ENCODE peak calls at places on chromosomes 5 and 9, in seven cellular contexts. One of them, this sample, is unnamed.

GRCh38 chr5:106241409-106241808 is 1429.3 kb downstream of the EFNA5 start:
- DNase-seq in activated CD4-positive, CD25-positive, alpha-beta regulatory T cell: no peak
- DNase-seq in globus pallidus: no peak
- DNase-seq in stimulated activated CD4-positive, alpha-beta T cell treated with anti-CD3 and anti-CD28 coated beads, Interleukin-12 subunit alpha, Interleukin-12 subunit beta, amount 100 ng/mL, for 4 hours: no peak
- DNase-seq in RPMI7951: no peak
- DNase-seq in Ammon's horn: no peak
- DNase-seq in posterior vena cava: no peak
- DNase-seq in this sample: no peak

GRCh38 chr9:124454791-124455443 is 4.7 kb downstream of the ADGRD2 start:
- DNase-seq in Ammon's horn: no peak
- DNase-seq in activated CD4-positive, CD25-positive, alpha-beta regulatory T cell: no peak
- DNase-seq in stimulated activated CD4-positive, alpha-beta T cell treated with anti-CD3 and anti-CD28 coated beads, Interleukin-12 subunit alpha, Interleukin-12 subunit beta, amount 100 ng/mL, for 4 hours: no peak
- DNase-seq in RPMI7951: no peak
- DNase-seq in globus pallidus: no peak
- DNase-seq in posterior vena cava: peak
- DNase-seq in this sample: no peak

GRCh38 chr5:173727839-173728778 is 111.7 kb upstream of the BOD1 start:
- DNase-seq in activated CD4-positive, CD25-positive, alpha-beta regulatory T cell: no peak
- DNase-seq in RPMI7951: no peak
- DNase-seq in stimulated activated CD4-positive, alpha-beta T cell treated with anti-CD3 and anti-CD28 coated beads, Interleukin-12 subunit alpha, Interleukin-12 subunit beta, amount 100 ng/mL, for 4 hours: no peak
- DNase-seq in Ammon's horn: no peak
- DNase-seq in posterior vena cava: peak
- DNase-seq in globus pallidus: no peak
- DNase-seq in this sample: no peak

GRCh38 chr5:24644757-24645156 is at the start of gene CDH10:
- DNase-seq in posterior vena cava: peak
- DNase-seq in RPMI7951: no peak
- DNase-seq in globus pallidus: peak
- DNase-seq in activated CD4-positive, CD25-positive, alpha-beta regulatory T cell: no peak
- DNase-seq in stimulated activated CD4-positive, alpha-beta T cell treated with anti-CD3 and anti-CD28 coated beads, Interleukin-12 subunit alpha, Interleukin-12 subunit beta, amount 100 ng/mL, for 4 hours: no peak
- DNase-seq in Ammon's horn: peak
- DNase-seq in this sample: no peak

GRCh38 chr5:68460147-68460760 is 244.7 kb downstream of the PIK3R1 start:
- DNase-seq in activated CD4-positive, CD25-positive, alpha-beta regulatory T cell: no peak
- DNase-seq in stimulated activated CD4-positive, alpha-beta T cell treated with anti-CD3 and anti-CD28 coated beads, Interleukin-12 subunit alpha, Interleukin-12 subunit beta, amount 100 ng/mL, for 4 hours: no peak
- DNase-seq in globus pallidus: peak
- DNase-seq in posterior vena cava: no peak
- DNase-seq in Ammon's horn: peak
- DNase-seq in RPMI7951: peak
- DNase-seq in this sample: no peak

GRCh38 chr9:130882696-130883225 is 13.9 kb downstream of the QRFP start:
- DNase-seq in RPMI7951: no peak
- DNase-seq in Ammon's horn: no peak
- DNase-seq in globus pallidus: no peak
- DNase-seq in activated CD4-positive, CD25-positive, alpha-beta regulatory T cell: no peak
- DNase-seq in posterior vena cava: no peak
- DNase-seq in stimulated activated CD4-positive, alpha-beta T cell treated with anti-CD3 and anti-CD28 coated beads, Interleukin-12 subunit alpha, Interleukin-12 subunit beta, amount 100 ng/mL, for 4 hours: no peak
- DNase-seq in this sample: no peak

GRCh38 chr5:170108266-170108785 is 2.6 kb downstream of the FOXI1 start:
- DNase-seq in RPMI7951: no peak
- DNase-seq in Ammon's horn: no peak
- DNase-seq in posterior vena cava: no peak
- DNase-seq in stimulated activated CD4-positive, alpha-beta T cell treated with anti-CD3 and anti-CD28 coated beads, Interleukin-12 subunit alpha, Interleukin-12 subunit beta, amount 100 ng/mL, for 4 hours: no peak
- DNase-seq in activated CD4-positive, CD25-positive, alpha-beta regulatory T cell: no peak
- DNase-seq in globus pallidus: no peak
- DNase-seq in this sample: no peak

GRCh38 chr9:126429190-126429589 is 102.6 kb downstream of the MVB12B start:
- DNase-seq in activated CD4-positive, CD25-positive, alpha-beta regulatory T cell: no peak
- DNase-seq in Ammon's horn: no peak
- DNase-seq in globus pallidus: no peak
- DNase-seq in stimulated activated CD4-positive, alpha-beta T cell treated with anti-CD3 and anti-CD28 coated beads, Interleukin-12 subunit alpha, Interleukin-12 subunit beta, amount 100 ng/mL, for 4 hours: no peak
- DNase-seq in posterior vena cava: no peak
- DNase-seq in RPMI7951: no peak
- DNase-seq in this sample: no peak

GRCh38 chr9:76136986-76137385 is 246.5 kb downstream of the PCSK5 start:
- DNase-seq in activated CD4-positive, CD25-positive, alpha-beta regulatory T cell: no peak
- DNase-seq in stimulated activated CD4-positive, alpha-beta T cell treated with anti-CD3 and anti-CD28 coated beads, Interleukin-12 subunit alpha, Interleukin-12 subunit beta, amount 100 ng/mL, for 4 hours: no peak
- DNase-seq in RPMI7951: peak
- DNase-seq in posterior vena cava: no peak
- DNase-seq in Ammon's horn: no peak
- DNase-seq in globus pallidus: no peak
- DNase-seq in this sample: peak

GRCh38 chr9:19026375-19026774 is 6.6 kb downstream of the SAXO1 start:
- DNase-seq in RPMI7951: no peak
- DNase-seq in Ammon's horn: no peak
- DNase-seq in globus pallidus: no peak
- DNase-seq in stimulated activated CD4-positive, alpha-beta T cell treated with anti-CD3 and anti-CD28 coated beads, Interleukin-12 subunit alpha, Interleukin-12 subunit beta, amount 100 ng/mL, for 4 hours: no peak
- DNase-seq in posterior vena cava: no peak
- DNase-seq in activated CD4-positive, CD25-positive, alpha-beta regulatory T cell: no peak
- DNase-seq in this sample: no peak

GRCh38 chr9:6024035-6024554 is 8.7 kb upstream of the RANBP6 start:
- DNase-seq in Ammon's horn: no peak
- DNase-seq in activated CD4-positive, CD25-positive, alpha-beta regulatory T cell: no peak
- DNase-seq in posterior vena cava: no peak
- DNase-seq in stimulated activated CD4-positive, alpha-beta T cell treated with anti-CD3 and anti-CD28 coated beads, Interleukin-12 subunit alpha, Interleukin-12 subunit beta, amount 100 ng/mL, for 4 hours: no peak
- DNase-seq in globus pallidus: no peak
- DNase-seq in RPMI7951: peak
- DNase-seq in this sample: no peak

GRCh38 chr9:136179101-136179616 is 25.8 kb downstream of the LHX3 start:
- DNase-seq in stimulated activated CD4-positive, alpha-beta T cell treated with anti-CD3 and anti-CD28 coated beads, Interleukin-12 subunit alpha, Interleukin-12 subunit beta, amount 100 ng/mL, for 4 hours: no peak
- DNase-seq in globus pallidus: no peak
- DNase-seq in activated CD4-positive, CD25-positive, alpha-beta regulatory T cell: no peak
- DNase-seq in posterior vena cava: no peak
- DNase-seq in RPMI7951: no peak
- DNase-seq in Ammon's horn: no peak
- DNase-seq in this sample: no peak

GRCh38 chr5:6847896-6848295 is 134.7 kb downstream of the TENT4A start:
- DNase-seq in Ammon's horn: no peak
- DNase-seq in posterior vena cava: no peak
- DNase-seq in RPMI7951: no peak
- DNase-seq in globus pallidus: no peak
- DNase-seq in stimulated activated CD4-positive, alpha-beta T cell treated with anti-CD3 and anti-CD28 coated beads, Interleukin-12 subunit alpha, Interleukin-12 subunit beta, amount 100 ng/mL, for 4 hours: no peak
- DNase-seq in activated CD4-positive, CD25-positive, alpha-beta regulatory T cell: no peak
- DNase-seq in this sample: no peak

GRCh38 chr5:81354093-81354492 is 39.8 kb downstream of the ACOT12 start:
- DNase-seq in Ammon's horn: no peak
- DNase-seq in activated CD4-positive, CD25-positive, alpha-beta regulatory T cell: no peak
- DNase-seq in stimulated activated CD4-positive, alpha-beta T cell treated with anti-CD3 and anti-CD28 coated beads, Interleukin-12 subunit alpha, Interleukin-12 subunit beta, amount 100 ng/mL, for 4 hours: no peak
- DNase-seq in globus pallidus: no peak
- DNase-seq in RPMI7951: no peak
- DNase-seq in posterior vena cava: no peak
- DNase-seq in this sample: no peak

GRCh38 chr5:35954175-35954574 is 15.8 kb upstream of the CAPSL start:
- DNase-seq in globus pallidus: no peak
- DNase-seq in stimulated activated CD4-positive, alpha-beta T cell treated with anti-CD3 and anti-CD28 coated beads, Interleukin-12 subunit alpha, Interleukin-12 subunit beta, amount 100 ng/mL, for 4 hours: no peak
- DNase-seq in activated CD4-positive, CD25-positive, alpha-beta regulatory T cell: no peak
- DNase-seq in posterior vena cava: no peak
- DNase-seq in Ammon's horn: no peak
- DNase-seq in RPMI7951: no peak
- DNase-seq in this sample: no peak

GRCh38 chr5:134477462-134478245 is 47.8 kb upstream of the JADE2 start:
- DNase-seq in stimulated activated CD4-positive, alpha-beta T cell treated with anti-CD3 and anti-CD28 coated beads, Interleukin-12 subunit alpha, Interleukin-12 subunit beta, amount 100 ng/mL, for 4 hours: no peak
- DNase-seq in posterior vena cava: no peak
- DNase-seq in RPMI7951: peak
- DNase-seq in Ammon's horn: no peak
- DNase-seq in activated CD4-positive, CD25-positive, alpha-beta regulatory T cell: no peak
- DNase-seq in globus pallidus: no peak
- DNase-seq in this sample: peak

GRCh38 chr5:151523335-151523734 is 67.8 kb downstream of the FAT2 start:
- DNase-seq in posterior vena cava: no peak
- DNase-seq in activated CD4-positive, CD25-positive, alpha-beta regulatory T cell: no peak
- DNase-seq in Ammon's horn: peak
- DNase-seq in globus pallidus: peak
- DNase-seq in stimulated activated CD4-positive, alpha-beta T cell treated with anti-CD3 and anti-CD28 coated beads, Interleukin-12 subunit alpha, Interleukin-12 subunit beta, amount 100 ng/mL, for 4 hours: peak
- DNase-seq in RPMI7951: peak
- DNase-seq in this sample: peak

GRCh38 chr9:125634040-125634717 is 72.8 kb downstream of the MAPKAP1 start:
- DNase-seq in Ammon's horn: no peak
- DNase-seq in stimulated activated CD4-positive, alpha-beta T cell treated with anti-CD3 and anti-CD28 coated beads, Interleukin-12 subunit alpha, Interleukin-12 subunit beta, amount 100 ng/mL, for 4 hours: no peak
- DNase-seq in activated CD4-positive, CD25-positive, alpha-beta regulatory T cell: no peak
- DNase-seq in RPMI7951: peak
- DNase-seq in posterior vena cava: no peak
- DNase-seq in globus pallidus: no peak
- DNase-seq in this sample: no peak

GRCh38 chr5:56164371-56164770 is 68.8 kb downstream of the ANKRD55 start:
- DNase-seq in activated CD4-positive, CD25-positive, alpha-beta regulatory T cell: no peak
- DNase-seq in RPMI7951: no peak
- DNase-seq in globus pallidus: peak
- DNase-seq in posterior vena cava: no peak
- DNase-seq in stimulated activated CD4-positive, alpha-beta T cell treated with anti-CD3 and anti-CD28 coated beads, Interleukin-12 subunit alpha, Interleukin-12 subunit beta, amount 100 ng/mL, for 4 hours: no peak
- DNase-seq in Ammon's horn: peak
- DNase-seq in this sample: no peak

GRCh38 chr9:109110326-109111014 is 9.3 kb downstream of the TMEM245 start:
- DNase-seq in Ammon's horn: no peak
- DNase-seq in activated CD4-positive, CD25-positive, alpha-beta regulatory T cell: no peak
- DNase-seq in RPMI7951: peak
- DNase-seq in globus pallidus: no peak
- DNase-seq in posterior vena cava: no peak
- DNase-seq in stimulated activated CD4-positive, alpha-beta T cell treated with anti-CD3 and anti-CD28 coated beads, Interleukin-12 subunit alpha, Interleukin-12 subunit beta, amount 100 ng/mL, for 4 hours: no peak
- DNase-seq in this sample: peak

GRCh38 chr5:80141681-80142080 is 106.5 kb downstream of the THBS4 start:
- DNase-seq in globus pallidus: no peak
- DNase-seq in RPMI7951: no peak
- DNase-seq in stimulated activated CD4-positive, alpha-beta T cell treated with anti-CD3 and anti-CD28 coated beads, Interleukin-12 subunit alpha, Interleukin-12 subunit beta, amount 100 ng/mL, for 4 hours: no peak
- DNase-seq in Ammon's horn: no peak
- DNase-seq in posterior vena cava: no peak
- DNase-seq in activated CD4-positive, CD25-positive, alpha-beta regulatory T cell: no peak
- DNase-seq in this sample: no peak

GRCh38 chr5:147918899-147919298 is 12.6 kb upstream of the C5orf46 start:
- DNase-seq in stimulated activated CD4-positive, alpha-beta T cell treated with anti-CD3 and anti-CD28 coated beads, Interleukin-12 subunit alpha, Interleukin-12 subunit beta, amount 100 ng/mL, for 4 hours: no peak
- DNase-seq in RPMI7951: no peak
- DNase-seq in Ammon's horn: no peak
- DNase-seq in globus pallidus: no peak
- DNase-seq in activated CD4-positive, CD25-positive, alpha-beta regulatory T cell: no peak
- DNase-seq in posterior vena cava: no peak
- DNase-seq in this sample: no peak

GRCh38 chr5:4542145-4542778 is 597.9 kb upstream of the ADAMTS16 start:
- DNase-seq in RPMI7951: no peak
- DNase-seq in stimulated activated CD4-positive, alpha-beta T cell treated with anti-CD3 and anti-CD28 coated beads, Interleukin-12 subunit alpha, Interleukin-12 subunit beta, amount 100 ng/mL, for 4 hours: no peak
- DNase-seq in globus pallidus: no peak
- DNase-seq in Ammon's horn: no peak
- DNase-seq in posterior vena cava: no peak
- DNase-seq in activated CD4-positive, CD25-positive, alpha-beta regulatory T cell: no peak
- DNase-seq in this sample: no peak

GRCh38 chr9:18544456-18544855 is 70.5 kb downstream of the ADAMTSL1 start:
- DNase-seq in globus pallidus: no peak
- DNase-seq in activated CD4-positive, CD25-positive, alpha-beta regulatory T cell: no peak
- DNase-seq in stimulated activated CD4-positive, alpha-beta T cell treated with anti-CD3 and anti-CD28 coated beads, Interleukin-12 subunit alpha, Interleukin-12 subunit beta, amount 100 ng/mL, for 4 hours: no peak
- DNase-seq in posterior vena cava: no peak
- DNase-seq in Ammon's horn: no peak
- DNase-seq in RPMI7951: peak
- DNase-seq in this sample: peak

GRCh38 chr5:180330810-180331646 is 22.1 kb downstream of the GFPT2 start:
- DNase-seq in Ammon's horn: no peak
- DNase-seq in stimulated activated CD4-positive, alpha-beta T cell treated with anti-CD3 and anti-CD28 coated beads, Interleukin-12 subunit alpha, Interleukin-12 subunit beta, amount 100 ng/mL, for 4 hours: no peak
- DNase-seq in globus pallidus: no peak
- DNase-seq in posterior vena cava: peak
- DNase-seq in RPMI7951: peak
- DNase-seq in activated CD4-positive, CD25-positive, alpha-beta regulatory T cell: no peak
- DNase-seq in this sample: peak